ENCODE peak calls at places on chromosomes 4 and X, in eight cellular contexts. I is GM12878; N is activated T-helper 1 cell treated with anti-CD3 and anti-CD28 coated beads, Interleukin-2, amount 50 U/mL, for 16 hours; T is fibroblast of villous mesenchyme; D is stimulated activated CD8-positive, alpha-beta memory T cell treated with anti-CD3 and anti-CD28 coated beads, Interleukin-15, amount 100 ng/mL, for 1 hour; Q is esophagus squamous epithelium; L is HFF-Myc; M is iPS-NIHi11. O is an unnamed sample.

GRCh38 chr4:25908491-25908901 is 5.5 kb upstream of the SMIM20 start:
- DNase-seq in M (no peak), T (peak), Q (no peak), D (no peak), N (no peak), I (no peak), L (peak), O (peak)

GRCh38 chr4:152640058-152640921 is 39.5 kb downstream of the TMEM154 start:
- DNase-seq in N (no peak), T (peak), L (no peak), Q (no peak), M (peak), I (no peak), D (no peak), O (no peak)

GRCh38 chr4:128793859-128794667 is 15.4 kb upstream of the JADE1 start:
- DNase-seq in T (peak), I (no peak), M (no peak), L (no peak), N (no peak), D (no peak), Q (no peak), O (no peak)

GRCh38 chr4:157303471-157303960 is 83.0 kb downstream of the GRIA2 start:
- DNase-seq in D (no peak), L (no peak), Q (no peak), T (no peak), I (no peak), N (no peak), M (no peak), O (no peak)

GRCh38 chr4:48578132-48578964 is 88.3 kb downstream of the ZAR1 start:
- DNase-seq in T (peak), N (no peak), M (peak), L (peak), D (peak), Q (no peak), I (peak), O (peak)

GRCh38 chr4:189845145-189845846 is 95.4 kb upstream of the FRG1 start:
- DNase-seq in I (no peak), L (no peak), D (no peak), T (peak), N (no peak), M (no peak), Q (no peak), O (no peak)

GRCh38 chrX:44935640-44936039 is 62.7 kb downstream of the KDM6A start:
- DNase-seq in D (no peak), N (no peak), T (no peak), M (peak), Q (no peak), I (no peak), L (no peak), O (no peak)

GRCh38 chr4:95318483-95318882 is 230.3 kb downstream of the UNC5C start:
- DNase-seq in L (no peak), Q (no peak), I (no peak), T (no peak), M (no peak), D (no peak), N (no peak), O (no peak)

GRCh38 chr4:154329268-154329858 is 162.2 kb downstream of the DCHS2 start:
- DNase-seq in N (no peak), I (no peak), M (peak), D (no peak), L (no peak), Q (no peak), T (peak), O (no peak)

GRCh38 chrX:118975831-118976598 is 1.6 kb downstream of the LONRF3 start:
- DNase-seq in N (peak), I (no peak), L (no peak), D (peak), M (peak), T (peak), Q (no peak), O (peak)

GRCh38 chrX:41491267-41492004 is 44.3 kb downstream of the NYX start:
- DNase-seq in D (no peak), I (no peak), L (peak), M (peak), T (peak), N (no peak), Q (no peak), O (peak)

GRCh38 chr4:37528161-37528560 is 158.0 kb downstream of the RELL1 start:
- DNase-seq in M (no peak), L (no peak), I (no peak), N (no peak), D (no peak), T (peak), Q (no peak), O (no peak)

GRCh38 chr4:121129606-121130346 is 34.3 kb downstream of the TNIP3 start:
- DNase-seq in D (no peak), Q (no peak), L (no peak), I (no peak), M (no peak), T (no peak), N (no peak), O (no peak)

GRCh38 chrX:103250977-103251376 is 4.0 kb downstream of the TCEAL8 start:
- DNase-seq in T (no peak), N (no peak), M (no peak), D (no peak), L (no peak), I (no peak), Q (no peak), O (no peak)

GRCh38 chrX:121479406-121479805 is 432.0 kb downstream of the GLUD2 start:
- DNase-seq in D (no peak), Q (no peak), N (no peak), I (no peak), M (no peak), L (no peak), T (no peak), O (no peak)

GRCh38 chr4:15851969-15852368 is 73.8 kb downstream of the CD38 start:
- DNase-seq in Q (no peak), N (no peak), I (no peak), D (no peak), L (no peak), M (no peak), T (no peak), O (no peak)

GRCh38 chrX:21590012-21590776 is 67.9 kb downstream of the KLHL34 start:
- DNase-seq in T (no peak), L (no peak), M (no peak), D (no peak), N (no peak), Q (no peak), I (no peak), O (no peak)

GRCh38 chr4:112170451-112170993 is 25.3 kb downstream of the FAM241A start:
- DNase-seq in L (peak), N (no peak), M (no peak), D (no peak), T (peak), I (no peak), Q (no peak), O (no peak)

GRCh38 chr4:8165374-8165896 is 6.8 kb upstream of the ABLIM2 start:
- DNase-seq in T (no peak), Q (no peak), L (no peak), M (no peak), N (no peak), D (no peak), I (no peak), O (no peak)

GRCh38 chrX:130637591-130637990 is 235.8 kb downstream of the RBMX2 start:
- DNase-seq in I (no peak), N (no peak), M (no peak), D (no peak), Q (no peak), L (no peak), T (peak), O (no peak)

GRCh38 chrX:45454235-45454634 is 253.6 kb upstream of the DIPK2B start:
- DNase-seq in M (no peak), N (no peak), D (no peak), L (no peak), Q (no peak), T (no peak), I (no peak), O (no peak)

GRCh38 chrX:102745513-102746133 is 25.1 kb downstream of the GPRASP3 start:
- DNase-seq in L (no peak), M (peak), N (no peak), Q (no peak), T (no peak), I (no peak), D (no peak), O (no peak)

GRCh38 chr4:1087371-1087770 is 26.0 kb downstream of the RNF212 start:
- DNase-seq in M (no peak), I (no peak), Q (no peak), N (no peak), L (no peak), D (no peak), T (no peak), O (no peak)

GRCh38 chrX:129723511-129723910 is 15.3 kb upstream of the XPNPEP2 start:
- DNase-seq in D (no peak), I (no peak), T (no peak), L (no peak), Q (no peak), N (no peak), M (no peak), O (no peak)

GRCh38 chr4:133450813-133451212 is 301.7 kb downstream of the PCDH10 start:
- DNase-seq in Q (no peak), N (no peak), T (no peak), I (no peak), D (no peak), L (no peak), M (no peak), O (no peak)

GRCh38 chr4:72063726-72064125 is 31.9 kb downstream of the NPFFR2 start:
- DNase-seq in T (peak), M (no peak), I (no peak), Q (no peak), D (no peak), N (no peak), L (no peak), O (no peak)

GRCh38 chrX:131633285-131633917 is 89.5 kb downstream of the OR13H1 start:
- DNase-seq in D (peak), Q (no peak), I (peak), M (peak), N (no peak), L (peak), T (peak), O (peak)

GRCh38 chr4:2792711-2793577 is at the start of gene SH3BP2:
- DNase-seq in Q (no peak), M (peak), N (no peak), T (peak), L (no peak), D (no peak), I (no peak), O (no peak)

GRCh38 chrX:10972731-10973130 is 138.4 kb upstream of the HCCS start:
- DNase-seq in D (no peak), N (no peak), M (no peak), Q (no peak), T (no peak), I (no peak), L (no peak), O (no peak)

GRCh38 chr4:40238700-40239548 is 42.1 kb downstream of the RHOH start:
- DNase-seq in T (no peak), I (no peak), L (no peak), Q (no peak), D (peak), M (peak), N (peak), O (no peak)

GRCh38 chr4:56276547-56276946 is 110.7 kb downstream of the AASDH start:
- DNase-seq in M (no peak), N (no peak), D (no peak), L (no peak), T (no peak), Q (no peak), I (no peak), O (no peak)

GRCh38 chrX:35622021-35622420 is 176.1 kb upstream of the MAGEB16 start:
- DNase-seq in N (no peak), L (no peak), D (no peak), M (no peak), I (no peak), T (no peak), Q (no peak), O (no peak)

GRCh38 chrX:314781-315595 is 3.6 kb downstream of the GTPBP6 start:
- DNase-seq in M (no peak), L (no peak), D (no peak), Q (no peak), I (no peak), N (no peak), T (no peak), O (no peak)

GRCh38 chr4:165839615-165840333 is 33.3 kb upstream of the TLL1 start:
- DNase-seq in I (no peak), M (no peak), Q (no peak), D (no peak), T (no peak), N (no peak), L (no peak), O (peak)

GRCh38 chrX:72273718-72274117 is 3.3 kb downstream of the RPS4X start:
- DNase-seq in M (no peak), N (no peak), Q (no peak), L (no peak), T (no peak), D (no peak), I (no peak), O (no peak)

GRCh38 chrX:29671426-29671825 is 543.9 kb upstream of the MAGEB2 start:
- DNase-seq in M (no peak), L (no peak), I (no peak), N (no peak), Q (no peak), D (no peak), T (no peak), O (no peak)

GRCh38 chrX:154719132-154719675 is 31.7 kb downstream of the GAB3 start:
- DNase-seq in Q (no peak), D (no peak), M (no peak), N (no peak), I (no peak), T (peak), L (no peak), O (no peak)

O was measured in pulmonary artery endothelial cell.